ENCODE peak calls at places on chromosomes 1 and 21, in six cellular contexts. P is cardiac fibroblast, T is uterus, G is GM23338, I is hepatocyte, O is small intestine. X is an unnamed sample.

GRCh38 chr21:45136927-45137611 is 62.7 kb downstream of the ADARB1 start:
- DNase-seq in P (peak), T (peak), G (peak), I (peak), O (peak), X (peak)

GRCh38 chr1:6807782-6808181 is 22.5 kb downstream of the CAMTA1 start:
- DNase-seq in P (no peak), T (no peak), G (no peak), I (peak), O (peak), X (peak)

GRCh38 chr1:194846488-194846887 is 1660.1 kb upstream of the B3GALT2 start:
- DNase-seq in P (no peak), T (no peak), G (no peak), I (no peak), O (no peak), X (no peak)

GRCh38 chr1:57381871-57382270 is 42.0 kb downstream of the DAB1 start:
- DNase-seq in P (no peak), T (no peak), G (no peak), I (no peak), O (no peak), X (no peak)

GRCh38 chr1:3498246-3498930 is 43.9 kb downstream of the ARHGEF16 start:
- DNase-seq in P (no peak), T (no peak), G (no peak), I (no peak), O (no peak), X (no peak)

GRCh38 chr1:203127672-203128611 is at the start of gene ADORA1:
- DNase-seq in P (peak), T (peak), G (peak), I (peak), O (peak), X (peak)

GRCh38 chr1:215475719-215476525 is 91.2 kb upstream of the KCTD3 start:
- DNase-seq in P (peak), T (no peak), G (no peak), I (no peak), O (no peak), X (no peak)

GRCh38 chr1:236736761-236737160 is 50.5 kb downstream of the ACTN2 start:
- DNase-seq in P (no peak), T (no peak), G (no peak), I (no peak), O (no peak), X (no peak)

GRCh38 chr1:194658090-194658439 is 1471.7 kb upstream of the B3GALT2 start:
- DNase-seq in P (peak), T (no peak), G (no peak), I (no peak), O (no peak), X (no peak)

GRCh38 chr1:54335396-54336056 is 70.7 kb downstream of the SSBP3 start:
- DNase-seq in P (peak), T (peak), G (no peak), I (peak), O (no peak), X (no peak)
- H3K4me3 ChIP-seq in P (peak), T (peak), G (no peak), I (no peak), O (no peak), X (no peak)

GRCh38 chr1:16212251-16212961 is at the start of gene ARHGEF19:
- DNase-seq in P (no peak), T (no peak), G (peak), I (peak), O (peak), X (peak)
- H3K4me3 ChIP-seq in P (no peak), T (no peak), G (peak), I (no peak), O (no peak), X (no peak)

GRCh38 chr1:9996624-9997582 is at the start of gene RBP7:
- DNase-seq in P (no peak), T (no peak), G (peak), I (peak), O (peak), X (peak)
- H3K4me3 ChIP-seq in P (peak), T (peak), G (peak), I (peak), O (peak), X (no peak)

GRCh38 chr1:150066328-150066727 is 1.2 kb upstream of the VPS45 start:
- DNase-seq in P (no peak), T (no peak), G (no peak), I (no peak), O (no peak), X (no peak)
- H3K4me3 ChIP-seq in P (peak), T (peak), G (peak), I (peak), O (peak), X (no peak)

GRCh38 chr1:61085191-61086086 is 3.1 kb downstream of the NFIA start:
- DNase-seq in P (no peak), T (no peak), G (no peak), I (no peak), O (no peak), X (no peak)

GRCh38 chr1:61084560-61084991 is 2.2 kb downstream of the NFIA start:
- DNase-seq in P (peak), T (no peak), G (no peak), I (no peak), O (no peak), X (no peak)

GRCh38 chr1:61088163-61088840 is 5.9 kb downstream of the NFIA start:
- DNase-seq in P (no peak), T (no peak), G (peak), I (no peak), O (no peak), X (no peak)

GRCh38 chr1:61087574-61087973 is 5.2 kb downstream of the NFIA start:
- DNase-seq in P (no peak), T (no peak), G (no peak), I (no peak), O (no peak), X (no peak)

DNA sequence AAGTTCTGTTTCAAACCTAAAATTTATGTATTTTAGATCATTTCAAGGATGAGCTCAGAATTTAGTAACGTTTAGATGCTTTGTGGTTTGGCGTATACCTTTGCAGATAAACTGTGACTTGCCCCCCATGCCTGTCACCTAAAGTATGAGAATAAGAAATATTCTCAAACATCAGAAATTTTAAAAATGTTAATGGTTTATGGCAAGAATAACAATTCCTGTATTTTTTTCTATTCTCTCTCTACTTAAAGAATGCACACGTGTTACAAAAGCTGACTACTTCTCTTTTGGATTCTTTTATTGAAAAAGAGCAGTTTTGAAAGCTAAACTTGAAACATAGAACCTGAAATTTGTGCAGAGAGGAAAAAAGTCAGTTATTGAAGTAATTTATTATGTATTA is 3.9 kb downstream of the NFIA start:
- DNase-seq in P (no peak), T (no peak), G (no peak), I (no peak), O (no peak), X (no peak)
- H3K4me3 ChIP-seq in P (no peak), T (no peak), G (no peak), I (no peak), O (no peak), X (no peak)

GRCh38 chr1:234144866-234145265 is 228.4 kb upstream of the COA6 start:
- DNase-seq in P (no peak), T (no peak), G (no peak), I (no peak), O (no peak), X (no peak)
- H3K4me3 ChIP-seq in P (no peak), T (no peak), G (no peak), I (no peak), O (no peak), X (no peak)

GRCh38 chr1:36154335-36154734 is 1.6 kb upstream of the MAP7D1 start:
- DNase-seq in P (no peak), T (no peak), G (no peak), I (no peak), O (no peak), X (no peak)
- H3K4me3 ChIP-seq in P (no peak), T (no peak), G (no peak), I (no peak), O (no peak), X (no peak)